ENCODE peak calls at places on chromosomes 12 and 14, in eight cellular contexts. One of them, this sample, is unnamed.

GRCh38 chr12:16766736-16767135 is 160.8 kb upstream of the LMO3 start:
- DNase-seq in retina: no peak
- DNase-seq in pancreas: no peak
- DNase-seq in HS-27A: no peak
- DNase-seq in ACHN: no peak
- DNase-seq in NCI-H345: no peak
- DNase-seq in A549: no peak
- DNase-seq in iPS DF 6.9: no peak
- DNase-seq in this sample: no peak

GRCh38 chr12:90683871-90684270 is 271.1 kb downstream of the CCER1 start:
- DNase-seq in pancreas: no peak
- DNase-seq in NCI-H345: no peak
- DNase-seq in A549: no peak
- DNase-seq in ACHN: no peak
- DNase-seq in retina: no peak
- DNase-seq in iPS DF 6.9: no peak
- DNase-seq in HS-27A: no peak
- DNase-seq in this sample: no peak

GRCh38 chr12:131808744-131809371 is 19.3 kb upstream of the MMP17 start:
- DNase-seq in NCI-H345: peak
- DNase-seq in A549: no peak
- DNase-seq in pancreas: no peak
- DNase-seq in retina: no peak
- DNase-seq in HS-27A: no peak
- DNase-seq in ACHN: no peak
- DNase-seq in iPS DF 6.9: no peak
- DNase-seq in this sample: no peak

GRCh38 chr12:607541-608001 is 55.7 kb downstream of the NINJ2 start:
- DNase-seq in pancreas: no peak
- DNase-seq in A549: no peak
- DNase-seq in HS-27A: no peak
- DNase-seq in NCI-H345: no peak
- DNase-seq in retina: no peak
- DNase-seq in ACHN: no peak
- DNase-seq in iPS DF 6.9: no peak
- DNase-seq in this sample: peak

GRCh38 chr14:69101331-69101826 is 51.5 kb downstream of the DCAF5 start:
- DNase-seq in A549: peak
- DNase-seq in iPS DF 6.9: no peak
- DNase-seq in ACHN: peak
- DNase-seq in retina: no peak
- DNase-seq in pancreas: no peak
- DNase-seq in NCI-H345: no peak
- DNase-seq in HS-27A: no peak
- DNase-seq in this sample: peak

GRCh38 chr12:109109756-109110350 is 6.5 kb upstream of the ACACB start:
- DNase-seq in ACHN: no peak
- DNase-seq in retina: no peak
- DNase-seq in pancreas: no peak
- DNase-seq in HS-27A: no peak
- DNase-seq in NCI-H345: no peak
- DNase-seq in iPS DF 6.9: no peak
- DNase-seq in A549: no peak
- DNase-seq in this sample: no peak

GRCh38 chr12:123388948-123389559 is 5.1 kb downstream of the KMT5A start:
- DNase-seq in ACHN: no peak
- DNase-seq in HS-27A: no peak
- DNase-seq in pancreas: no peak
- DNase-seq in iPS DF 6.9: no peak
- DNase-seq in NCI-H345: no peak
- DNase-seq in retina: no peak
- DNase-seq in A549: no peak
- DNase-seq in this sample: no peak

GRCh38 chr14:45135181-45135580 is 549 bp upstream of the FANCM start:
- DNase-seq in A549: no peak
- DNase-seq in HS-27A: peak
- DNase-seq in pancreas: no peak
- DNase-seq in iPS DF 6.9: no peak
- DNase-seq in NCI-H345: peak
- DNase-seq in ACHN: peak
- DNase-seq in retina: no peak
- DNase-seq in this sample: peak

GRCh38 chr12:27866382-27867101 is 86.5 kb upstream of the MANSC4 start:
- DNase-seq in HS-27A: peak
- DNase-seq in iPS DF 6.9: no peak
- DNase-seq in A549: peak
- DNase-seq in retina: no peak
- DNase-seq in pancreas: no peak
- DNase-seq in ACHN: peak
- DNase-seq in NCI-H345: no peak
- DNase-seq in this sample: peak

GRCh38 chr14:106883218-106883692 is 1356.9 kb downstream of the TMEM121 start:
- DNase-seq in HS-27A: no peak
- DNase-seq in A549: peak
- DNase-seq in retina: no peak
- DNase-seq in iPS DF 6.9: no peak
- DNase-seq in NCI-H345: no peak
- DNase-seq in ACHN: no peak
- DNase-seq in pancreas: no peak
- DNase-seq in this sample: peak

GRCh38 chr12:113973109-113973904 is 7.2 kb upstream of the RBM19 start:
- DNase-seq in HS-27A: no peak
- DNase-seq in pancreas: no peak
- DNase-seq in A549: no peak
- DNase-seq in NCI-H345: no peak
- DNase-seq in iPS DF 6.9: no peak
- DNase-seq in retina: no peak
- DNase-seq in ACHN: no peak
- DNase-seq in this sample: no peak

GRCh38 chr14:92480856-92481255 is 32.7 kb upstream of the RIN3 start:
- DNase-seq in retina: no peak
- DNase-seq in ACHN: no peak
- DNase-seq in iPS DF 6.9: no peak
- DNase-seq in A549: no peak
- DNase-seq in HS-27A: no peak
- DNase-seq in pancreas: no peak
- DNase-seq in NCI-H345: no peak
- DNase-seq in this sample: no peak

GRCh38 chr12:109167781-109168180 is 51.4 kb downstream of the ACACB start:
- DNase-seq in pancreas: no peak
- DNase-seq in iPS DF 6.9: no peak
- DNase-seq in ACHN: no peak
- DNase-seq in retina: no peak
- DNase-seq in HS-27A: no peak
- DNase-seq in A549: no peak
- DNase-seq in NCI-H345: no peak
- DNase-seq in this sample: no peak

GRCh38 chr14:97210202-97210601 is 413.0 kb downstream of the VRK1 start:
- DNase-seq in retina: no peak
- DNase-seq in ACHN: no peak
- DNase-seq in pancreas: no peak
- DNase-seq in A549: no peak
- DNase-seq in HS-27A: no peak
- DNase-seq in iPS DF 6.9: no peak
- DNase-seq in NCI-H345: no peak
- DNase-seq in this sample: no peak

GRCh38 chr12:5718680-5719079 is 226.4 kb downstream of the ANO2 start:
- DNase-seq in A549: no peak
- DNase-seq in pancreas: no peak
- DNase-seq in iPS DF 6.9: no peak
- DNase-seq in retina: no peak
- DNase-seq in HS-27A: no peak
- DNase-seq in NCI-H345: no peak
- DNase-seq in ACHN: no peak
- DNase-seq in this sample: peak

GRCh38 chr14:104292084-104292970 is 153.9 kb downstream of the KIF26A start:
- DNase-seq in A549: no peak
- DNase-seq in iPS DF 6.9: no peak
- DNase-seq in NCI-H345: no peak
- DNase-seq in retina: no peak
- DNase-seq in ACHN: no peak
- DNase-seq in pancreas: no peak
- DNase-seq in HS-27A: no peak
- DNase-seq in this sample: no peak

GRCh38 chr12:53645191-53645590 is 19.0 kb upstream of the ATF7 start:
- DNase-seq in A549: no peak
- DNase-seq in ACHN: no peak
- DNase-seq in pancreas: no peak
- DNase-seq in iPS DF 6.9: no peak
- DNase-seq in NCI-H345: no peak
- DNase-seq in HS-27A: no peak
- DNase-seq in retina: no peak
- DNase-seq in this sample: no peak

This sample was measured in DMS53.